ENCODE peak calls at places on chromosomes 13 and 19, in ten cellular contexts. R is iPS DF 19.7; T is aorta; A is germinal center; M is activated T-cell treated with anti-CD3 and anti-CD28 coated beads for 24 hours; K is right cardiac atrium; X is GM23248; Y is stimulated activated CD8-positive, alpha-beta memory T cell treated with anti-CD3 and anti-CD28 coated beads, Interleukin-15, amount 100 ng/mL, for 24 hours; N is dorsolateral prefrontal cortex; H is T-helper 9 cell. B is an unnamed sample.

GRCh38 chr19:33416307-33417215 is 43.1 kb downstream of the CEBPG start:
- DNase-seq in R (no peak), T (no peak), A (peak; percentile 79), M (peak; percentile 51), K (peak; percentile 83), X (peak; percentile 71), Y (peak; percentile 32), N (peak; percentile 73), H (peak; percentile 63), B (peak; percentile 81)

GRCh38 chr19:30851646-30852045 is 479.5 kb downstream of the ZNF536 start:
- DNase-seq in R (no peak), T (no peak), A (no peak), M (no peak), K (no peak), X (no peak), Y (no peak), N (no peak), H (no peak), B (no peak)

GRCh38 chr19:6000228-6000847 is 22.4 kb upstream of the RANBP3 start:
- DNase-seq in R (no peak), T (no peak), A (no peak), M (no peak), K (peak; percentile 24), X (no peak), Y (no peak), N (no peak), H (no peak), B (no peak)

GRCh38 chr13:110346661-110347067 is 39.6 kb downstream of the COL4A2 start:
- DNase-seq in R (no peak), T (no peak), A (no peak), M (no peak), K (no peak), X (peak; percentile 21), Y (no peak), N (no peak), H (no peak), B (no peak)

GRCh38 chr19:17052439-17052838 is 22.8 kb downstream of the HAUS8 start:
- DNase-seq in R (no peak), T (no peak), A (peak; percentile 30), M (no peak), K (peak; percentile 56), X (peak; percentile 75), Y (no peak), N (no peak), H (no peak), B (peak; percentile 73)

GRCh38 chr13:49190901-49191300 is 29.2 kb upstream of the MLNR start:
- DNase-seq in R (no peak), T (no peak), A (no peak), M (no peak), K (no peak), X (no peak), Y (no peak), N (no peak), H (no peak), B (no peak)

GRCh38 chr13:98476538-98476966 is 100.4 kb downstream of the STK24 start:
- DNase-seq in R (no peak), T (peak; percentile 72), A (peak; percentile 62), M (peak; percentile 83), K (peak; percentile 76), X (peak; percentile 95), Y (peak; percentile 55), N (peak; percentile 68), H (peak; percentile 77), B (peak; percentile 84)

GRCh38 chr13:46489586-46490023 is 63.4 kb upstream of the LRCH1 start:
- DNase-seq in R (no peak), T (peak; percentile 85), A (no peak), M (no peak), K (no peak), X (peak; percentile 96), Y (no peak), N (no peak), H (no peak), B (no peak)

GRCh38 chr13:25885418-25885817 is 166.4 kb downstream of the SHISA2 start:
- DNase-seq in R (no peak), T (no peak), A (no peak), M (no peak), K (no peak), X (no peak), Y (no peak), N (no peak), H (no peak), B (no peak)

GRCh38 chr19:11005521-11005920 is 44.7 kb downstream of the SMARCA4 start:
- DNase-seq in R (no peak), T (no peak), A (no peak), M (no peak), K (no peak), X (no peak), Y (no peak), N (no peak), H (no peak), B (no peak)

GRCh38 chr19:17687857-17688784 is at the start of gene UNC13A:
- DNase-seq in R (no peak), T (peak; percentile 58), A (peak; percentile 63), M (peak; percentile 35), K (peak; percentile 77), X (peak; percentile 58), Y (peak; percentile 34), N (peak; percentile 82), H (peak; percentile 48), B (peak; percentile 58)

GRCh38 chr19:6238643-6239281 is 41.0 kb downstream of the MLLT1 start:
- DNase-seq in R (no peak), T (peak; percentile 78), A (no peak), M (no peak), K (peak; percentile 93), X (peak; percentile 75), Y (no peak), N (no peak), H (no peak), B (peak; percentile 62)

GRCh38 chr13:49353908-49354307 is 90.0 kb downstream of the CAB39L start:
- DNase-seq in R (no peak), T (no peak), A (no peak), M (no peak), K (no peak), X (peak; percentile 39), Y (no peak), N (no peak), H (no peak), B (no peak)

GRCh38 chr13:39144941-39145533 is 106.8 kb downstream of the NHLRC3 start:
- DNase-seq in R (peak; percentile 23), T (peak; percentile 51), A (peak; percentile 14), M (peak; percentile 16), K (peak; percentile 72), X (peak; percentile 79), Y (no peak), N (peak; percentile 56), H (no peak), B (peak; percentile 84)

GRCh38 chr13:60051754-60052153 is 112.0 kb downstream of the DIAPH3 start:
- DNase-seq in R (no peak), T (no peak), A (no peak), M (no peak), K (no peak), X (no peak), Y (no peak), N (no peak), H (no peak), B (no peak)

GRCh38 chr13:52348081-52348480 is 57.9 kb downstream of the THSD1 start:
- DNase-seq in R (no peak), T (no peak), A (no peak), M (no peak), K (no peak), X (peak; percentile 88), Y (no peak), N (no peak), H (no peak), B (peak; percentile 73)

GRCh38 chr19:15551183-15552004 is 43.1 kb downstream of the CYP4F22 start:
- DNase-seq in R (no peak), T (peak; percentile 57), A (peak; percentile 53), M (peak; percentile 62), K (peak; percentile 60), X (peak; percentile 47), Y (peak; percentile 40), N (no peak), H (peak; percentile 68), B (peak; percentile 24)

GRCh38 chr19:43966079-43966694 is 15.2 kb downstream of the ZNF221 start:
- DNase-seq in R (no peak), T (no peak), A (no peak), M (no peak), K (no peak), X (peak; percentile 4), Y (no peak), N (no peak), H (no peak), B (peak; percentile 3)

GRCh38 chr19:35925501-35925900 is 10.7 kb upstream of the LRFN3 start:
- DNase-seq in R (no peak), T (no peak), A (no peak), M (no peak), K (no peak), X (no peak), Y (no peak), N (no peak), H (no peak), B (no peak)

GRCh38 chr19:33064117-33064777 is 441 bp downstream of the RHPN2 start:
- DNase-seq in R (no peak), T (no peak), A (peak; percentile 45), M (peak; percentile 7), K (peak; percentile 72), X (peak; percentile 30), Y (no peak), N (no peak), H (no peak), B (peak; percentile 12)

GRCh38 chr19:39499082-39499642 is 415 bp downstream of the DLL3 start:
- DNase-seq in R (no peak), T (no peak), A (no peak), M (no peak), K (no peak), X (peak; percentile 33), Y (no peak), N (no peak), H (no peak), B (peak; percentile 28)

GRCh38 chr13:112635323-112635722 is 47.4 kb upstream of the TUBGCP3 start:
- DNase-seq in R (no peak), T (no peak), A (no peak), M (no peak), K (no peak), X (no peak), Y (no peak), N (no peak), H (no peak), B (no peak)

GRCh38 chr19:2479556-2480194 is 3.7 kb downstream of the GADD45B start:
- DNase-seq in R (no peak), T (no peak), A (peak; percentile 38), M (no peak), K (no peak), X (peak; percentile 53), Y (no peak), N (no peak), H (no peak), B (no peak)

GRCh38 chr13:39274926-39275325 is 236.7 kb downstream of the NHLRC3 start:
- DNase-seq in R (no peak), T (no peak), A (no peak), M (no peak), K (no peak), X (no peak), Y (no peak), N (no peak), H (no peak), B (no peak)

GRCh38 chr19:39448271-39448670 is 2.9 kb downstream of the SUPT5H start:
- DNase-seq in R (no peak), T (no peak), A (peak; percentile 71), M (no peak), K (no peak), X (peak; percentile 67), Y (no peak), N (no peak), H (no peak), B (no peak)

GRCh38 chr13:36914648-36915047 is 5.4 kb downstream of the SMAD9 start:
- DNase-seq in R (no peak), T (no peak), A (no peak), M (no peak), K (no peak), X (no peak), Y (no peak), N (no peak), H (no peak), B (no peak)

GRCh38 chr13:42048625-42049453 is at the start of gene DGKH:
- DNase-seq in R (no peak), T (peak; percentile 88), A (peak; percentile 85), M (peak; percentile 56), K (peak; percentile 91), X (peak; percentile 89), Y (peak; percentile 35), N (peak; percentile 80), H (peak; percentile 66), B (peak; percentile 71)

GRCh38 chr19:2602391-2603181 is 99.9 kb downstream of the GNG7 start:
- DNase-seq in R (no peak), T (peak; percentile 92), A (no peak), M (no peak), K (peak; percentile 96), X (peak; percentile 93), Y (no peak), N (peak; percentile 87), H (no peak), B (peak; percentile 51)

B was measured in dermis blood vessel endothelial cell.